ENCODE peak calls at places on chromosome 19, in nine cellular contexts. One of them, this sample, is unnamed.

GRCh38 chr19:16589917-16590316 is 17.7 kb upstream of the SLC35E1 start:
- DNase-seq in NCI-H1417 treated with DMSO at 0.1 percent for 48 hours: no peak
- DNase-seq in left lung: peak
- DNase-seq in naive thymus-derived CD4-positive, alpha-beta T cell: no peak
- DNase-seq in tibial nerve: no peak
- DNase-seq in PC-9: no peak
- DNase-seq in posterior vena cava: no peak
- DNase-seq in substantia nigra: no peak
- DNase-seq in retinal pigment epithelial cell: no peak
- DNase-seq in this sample: no peak

GRCh38 chr19:38079926-38080380 is 144.1 kb downstream of the DPF1 start:
- DNase-seq in left lung: no peak
- DNase-seq in retinal pigment epithelial cell: peak
- DNase-seq in posterior vena cava: no peak
- DNase-seq in PC-9: peak
- DNase-seq in substantia nigra: no peak
- DNase-seq in tibial nerve: no peak
- DNase-seq in naive thymus-derived CD4-positive, alpha-beta T cell: no peak
- DNase-seq in NCI-H1417 treated with DMSO at 0.1 percent for 48 hours: peak
- DNase-seq in this sample: no peak

GRCh38 chr19:55358943-55359908 is 3.8 kb downstream of the GARIN5B start:
- DNase-seq in PC-9: no peak
- DNase-seq in retinal pigment epithelial cell: no peak
- DNase-seq in naive thymus-derived CD4-positive, alpha-beta T cell: no peak
- DNase-seq in posterior vena cava: peak
- DNase-seq in tibial nerve: no peak
- DNase-seq in NCI-H1417 treated with DMSO at 0.1 percent for 48 hours: no peak
- DNase-seq in substantia nigra: no peak
- DNase-seq in left lung: peak
- DNase-seq in this sample: no peak

GRCh38 chr19:50476943-50477264 is 256 bp upstream of the GARIN5A start:
- DNase-seq in NCI-H1417 treated with DMSO at 0.1 percent for 48 hours: no peak
- DNase-seq in tibial nerve: no peak
- DNase-seq in PC-9: no peak
- DNase-seq in substantia nigra: no peak
- DNase-seq in retinal pigment epithelial cell: no peak
- DNase-seq in posterior vena cava: no peak
- DNase-seq in left lung: no peak
- DNase-seq in naive thymus-derived CD4-positive, alpha-beta T cell: no peak
- DNase-seq in this sample: no peak

GRCh38 chr19:15244106-15244803 is 12.0 kb upstream of the EPHX3 start:
- DNase-seq in naive thymus-derived CD4-positive, alpha-beta T cell: no peak
- DNase-seq in left lung: no peak
- DNase-seq in posterior vena cava: no peak
- DNase-seq in retinal pigment epithelial cell: no peak
- DNase-seq in NCI-H1417 treated with DMSO at 0.1 percent for 48 hours: no peak
- DNase-seq in substantia nigra: no peak
- DNase-seq in PC-9: no peak
- DNase-seq in tibial nerve: no peak
- DNase-seq in this sample: no peak

GRCh38 chr19:33702606-33703437 is 81.1 kb downstream of the CHST8 start:
- DNase-seq in naive thymus-derived CD4-positive, alpha-beta T cell: no peak
- DNase-seq in substantia nigra: no peak
- DNase-seq in PC-9: no peak
- DNase-seq in NCI-H1417 treated with DMSO at 0.1 percent for 48 hours: no peak
- DNase-seq in left lung: peak
- DNase-seq in retinal pigment epithelial cell: no peak
- DNase-seq in posterior vena cava: peak
- DNase-seq in tibial nerve: no peak
- DNase-seq in this sample: no peak

GRCh38 chr19:17611462-17612244 is 56.2 kb downstream of the COLGALT1 start:
- DNase-seq in naive thymus-derived CD4-positive, alpha-beta T cell: no peak
- DNase-seq in tibial nerve: no peak
- DNase-seq in NCI-H1417 treated with DMSO at 0.1 percent for 48 hours: no peak
- DNase-seq in posterior vena cava: no peak
- DNase-seq in retinal pigment epithelial cell: no peak
- DNase-seq in substantia nigra: no peak
- DNase-seq in left lung: no peak
- DNase-seq in PC-9: no peak
- DNase-seq in this sample: no peak

GRCh38 chr19:30421571-30421970 is 49.4 kb downstream of the ZNF536 start:
- DNase-seq in left lung: no peak
- DNase-seq in substantia nigra: no peak
- DNase-seq in naive thymus-derived CD4-positive, alpha-beta T cell: no peak
- DNase-seq in tibial nerve: no peak
- DNase-seq in PC-9: no peak
- DNase-seq in posterior vena cava: no peak
- DNase-seq in NCI-H1417 treated with DMSO at 0.1 percent for 48 hours: no peak
- DNase-seq in retinal pigment epithelial cell: no peak
- DNase-seq in this sample: no peak

GRCh38 chr19:10985502-10985901 is 24.7 kb downstream of the SMARCA4 start:
- DNase-seq in substantia nigra: no peak
- DNase-seq in left lung: peak
- DNase-seq in naive thymus-derived CD4-positive, alpha-beta T cell: no peak
- DNase-seq in retinal pigment epithelial cell: no peak
- DNase-seq in posterior vena cava: no peak
- DNase-seq in PC-9: no peak
- DNase-seq in NCI-H1417 treated with DMSO at 0.1 percent for 48 hours: no peak
- DNase-seq in tibial nerve: no peak
- DNase-seq in this sample: no peak

GRCh38 chr19:5321851-5322681 is 18.5 kb downstream of the PTPRS start:
- DNase-seq in naive thymus-derived CD4-positive, alpha-beta T cell: no peak
- DNase-seq in tibial nerve: no peak
- DNase-seq in PC-9: no peak
- DNase-seq in retinal pigment epithelial cell: no peak
- DNase-seq in posterior vena cava: no peak
- DNase-seq in substantia nigra: no peak
- DNase-seq in left lung: peak
- DNase-seq in NCI-H1417 treated with DMSO at 0.1 percent for 48 hours: no peak
- DNase-seq in this sample: no peak

GRCh38 chr19:55647732-55648656 is at the start of gene CCDC106:
- DNase-seq in naive thymus-derived CD4-positive, alpha-beta T cell: peak
- DNase-seq in tibial nerve: no peak
- DNase-seq in PC-9: peak
- DNase-seq in left lung: peak
- DNase-seq in substantia nigra: peak
- DNase-seq in retinal pigment epithelial cell: no peak
- DNase-seq in posterior vena cava: peak
- DNase-seq in NCI-H1417 treated with DMSO at 0.1 percent for 48 hours: no peak
- DNase-seq in this sample: no peak

GRCh38 chr19:1424182-1424955 is 13.8 kb upstream of the RPS15 start:
- DNase-seq in PC-9: no peak
- DNase-seq in substantia nigra: no peak
- DNase-seq in left lung: no peak
- DNase-seq in NCI-H1417 treated with DMSO at 0.1 percent for 48 hours: no peak
- DNase-seq in naive thymus-derived CD4-positive, alpha-beta T cell: no peak
- DNase-seq in retinal pigment epithelial cell: no peak
- DNase-seq in tibial nerve: no peak
- DNase-seq in posterior vena cava: no peak
- DNase-seq in this sample: no peak

GRCh38 chr19:10424011-10424637 is 3.8 kb downstream of the PDE4A start:
- DNase-seq in PC-9: peak
- DNase-seq in tibial nerve: peak
- DNase-seq in naive thymus-derived CD4-positive, alpha-beta T cell: peak
- DNase-seq in left lung: peak
- DNase-seq in NCI-H1417 treated with DMSO at 0.1 percent for 48 hours: no peak
- DNase-seq in retinal pigment epithelial cell: no peak
- DNase-seq in posterior vena cava: peak
- DNase-seq in substantia nigra: no peak
- DNase-seq in this sample: no peak

GRCh38 chr19:2168619-2169424 is 5.1 kb downstream of the DOT1L start:
- DNase-seq in left lung: peak
- DNase-seq in retinal pigment epithelial cell: peak
- DNase-seq in naive thymus-derived CD4-positive, alpha-beta T cell: peak
- DNase-seq in substantia nigra: peak
- DNase-seq in tibial nerve: peak
- DNase-seq in NCI-H1417 treated with DMSO at 0.1 percent for 48 hours: no peak
- DNase-seq in posterior vena cava: peak
- DNase-seq in PC-9: peak
- DNase-seq in this sample: peak

GRCh38 chr19:42132030-42132628 is at the start of gene POU2F2:
- DNase-seq in left lung: peak
- DNase-seq in tibial nerve: no peak
- DNase-seq in posterior vena cava: no peak
- DNase-seq in NCI-H1417 treated with DMSO at 0.1 percent for 48 hours: no peak
- DNase-seq in substantia nigra: peak
- DNase-seq in retinal pigment epithelial cell: no peak
- DNase-seq in PC-9: no peak
- DNase-seq in naive thymus-derived CD4-positive, alpha-beta T cell: peak
- DNase-seq in this sample: no peak

GRCh38 chr19:41306394-41306793 is 3.6 kb upstream of the CCDC97 start:
- DNase-seq in naive thymus-derived CD4-positive, alpha-beta T cell: no peak
- DNase-seq in substantia nigra: no peak
- DNase-seq in tibial nerve: no peak
- DNase-seq in retinal pigment epithelial cell: no peak
- DNase-seq in NCI-H1417 treated with DMSO at 0.1 percent for 48 hours: no peak
- DNase-seq in posterior vena cava: peak
- DNase-seq in left lung: no peak
- DNase-seq in PC-9: no peak
- DNase-seq in this sample: no peak

GRCh38 chr19:1000095-1000494 is at the start of gene GRIN3B:
- DNase-seq in NCI-H1417 treated with DMSO at 0.1 percent for 48 hours: no peak
- DNase-seq in left lung: peak
- DNase-seq in PC-9: peak
- DNase-seq in posterior vena cava: peak
- DNase-seq in substantia nigra: no peak
- DNase-seq in retinal pigment epithelial cell: no peak
- DNase-seq in naive thymus-derived CD4-positive, alpha-beta T cell: peak
- DNase-seq in tibial nerve: no peak
- DNase-seq in this sample: no peak

GRCh38 chr19:45187421-45188100 is 9.0 kb downstream of the BLOC1S3 start:
- DNase-seq in posterior vena cava: no peak
- DNase-seq in naive thymus-derived CD4-positive, alpha-beta T cell: no peak
- DNase-seq in PC-9: no peak
- DNase-seq in left lung: no peak
- DNase-seq in NCI-H1417 treated with DMSO at 0.1 percent for 48 hours: no peak
- DNase-seq in substantia nigra: no peak
- DNase-seq in retinal pigment epithelial cell: no peak
- DNase-seq in tibial nerve: no peak
- DNase-seq in this sample: no peak

GRCh38 chr19:46225558-46226004 is 4.0 kb upstream of the IGFL1 start:
- DNase-seq in left lung: no peak
- DNase-seq in NCI-H1417 treated with DMSO at 0.1 percent for 48 hours: no peak
- DNase-seq in naive thymus-derived CD4-positive, alpha-beta T cell: no peak
- DNase-seq in PC-9: peak
- DNase-seq in posterior vena cava: no peak
- DNase-seq in retinal pigment epithelial cell: no peak
- DNase-seq in tibial nerve: no peak
- DNase-seq in substantia nigra: no peak
- DNase-seq in this sample: no peak

GRCh38 chr19:38250428-38250820 is 5.8 kb downstream of the PPP1R14A start:
- DNase-seq in retinal pigment epithelial cell: no peak
- DNase-seq in substantia nigra: no peak
- DNase-seq in tibial nerve: no peak
- DNase-seq in PC-9: no peak
- DNase-seq in naive thymus-derived CD4-positive, alpha-beta T cell: no peak
- DNase-seq in posterior vena cava: no peak
- DNase-seq in NCI-H1417 treated with DMSO at 0.1 percent for 48 hours: no peak
- DNase-seq in left lung: no peak
- DNase-seq in this sample: no peak

GRCh38 chr19:53944933-53945332 is 17.8 kb upstream of the CACNG8 start:
- DNase-seq in posterior vena cava: no peak
- DNase-seq in left lung: no peak
- DNase-seq in substantia nigra: no peak
- DNase-seq in PC-9: no peak
- DNase-seq in naive thymus-derived CD4-positive, alpha-beta T cell: no peak
- DNase-seq in NCI-H1417 treated with DMSO at 0.1 percent for 48 hours: no peak
- DNase-seq in tibial nerve: no peak
- DNase-seq in retinal pigment epithelial cell: no peak
- DNase-seq in this sample: no peak

GRCh38 chr19:48638831-48639381 is 1.7 kb upstream of the DBP start:
- DNase-seq in NCI-H1417 treated with DMSO at 0.1 percent for 48 hours: no peak
- DNase-seq in posterior vena cava: peak
- DNase-seq in retinal pigment epithelial cell: no peak
- DNase-seq in naive thymus-derived CD4-positive, alpha-beta T cell: no peak
- DNase-seq in PC-9: no peak
- DNase-seq in tibial nerve: no peak
- DNase-seq in substantia nigra: no peak
- DNase-seq in left lung: no peak
- DNase-seq in this sample: no peak

GRCh38 chr19:7257148-7258041 is 36.8 kb downstream of the INSR start:
- DNase-seq in naive thymus-derived CD4-positive, alpha-beta T cell: no peak
- DNase-seq in retinal pigment epithelial cell: peak
- DNase-seq in PC-9: peak
- DNase-seq in NCI-H1417 treated with DMSO at 0.1 percent for 48 hours: no peak
- DNase-seq in left lung: no peak
- DNase-seq in posterior vena cava: no peak
- DNase-seq in substantia nigra: no peak
- DNase-seq in tibial nerve: no peak
- DNase-seq in this sample: no peak

This sample was measured in smooth muscle cell of the brain vasculature.